ENCODE peak calls at places on chromosomes 7 and 10, in six cellular contexts. Y, M, Q, U, D and O are unnamed samples.

GRCh38 chr7:5694221-5694754 is 87.2 kb downstream of the RNF216 start:
- DNase-seq in Y (no peak), M (no peak), Q (no peak), U (no peak), D (peak), O (no peak)

GRCh38 chr7:133436014-133436428 is 183.1 kb downstream of the EXOC4 start:
- DNase-seq in Y (no peak), M (no peak), Q (no peak), U (no peak), D (no peak), O (no peak)

GRCh38 chr10:86880971-86881370 is 76.4 kb downstream of the MMRN2 start:
- DNase-seq in Y (no peak), M (no peak), Q (no peak), U (no peak), D (no peak), O (no peak)

GRCh38 chr10:4501306-4501705 is 324.7 kb upstream of the AKR1E2 start:
- DNase-seq in Y (no peak), M (no peak), Q (no peak), U (no peak), D (no peak), O (no peak)

GRCh38 chr7:28554791-28555471 is 142.6 kb downstream of the CREB5 start:
- DNase-seq in Y (no peak), M (no peak), Q (no peak), U (no peak), D (no peak), O (no peak)

GRCh38 chr7:129958643-129959479 is 6.1 kb upstream of the UBE2H start:
- DNase-seq in Y (peak), M (peak), Q (peak), U (no peak), D (peak), O (no peak)

GRCh38 chr7:44748948-44749731 is 493 bp downstream of the ZMIZ2 start:
- DNase-seq in Y (peak), M (no peak), Q (peak), U (no peak), D (no peak), O (no peak)

GRCh38 chr7:107237451-107237850 is 68.6 kb downstream of the HBP1 start:
- DNase-seq in Y (no peak), M (no peak), Q (no peak), U (no peak), D (no peak), O (no peak)

GRCh38 chr7:137880432-137880831 is 33.7 kb upstream of the DGKI start:
- DNase-seq in Y (no peak), M (no peak), Q (no peak), U (no peak), D (no peak), O (no peak)

GRCh38 chr10:112915590-112916572 is 34.2 kb upstream of the TCF7L2 start:
- DNase-seq in Y (no peak), M (peak), Q (no peak), U (no peak), D (no peak), O (no peak)

GRCh38 chr7:124800386-124800785 is 34.8 kb upstream of the GPR37 start:
- DNase-seq in Y (peak), M (no peak), Q (no peak), U (no peak), D (no peak), O (no peak)

GRCh38 chr10:71493741-71494140 is 97.0 kb downstream of the CDH23 start:
- DNase-seq in Y (no peak), M (no peak), Q (no peak), U (no peak), D (no peak), O (no peak)

GRCh38 chr10:5531558-5532230 is 6.9 kb downstream of the CALML3 start:
- DNase-seq in Y (no peak), M (no peak), Q (no peak), U (no peak), D (peak), O (no peak)

GRCh38 chr7:79504607-79505389 is 51.3 kb upstream of the MAGI2 start:
- DNase-seq in Y (peak), M (no peak), Q (no peak), U (no peak), D (no peak), O (no peak)

GRCh38 chr7:34220501-34220900 is 315.2 kb downstream of the BMPER start:
- DNase-seq in Y (no peak), M (no peak), Q (no peak), U (no peak), D (no peak), O (no peak)

GRCh38 chr10:110034596-110034995 is 26.8 kb downstream of the ADD3 start:
- DNase-seq in Y (no peak), M (no peak), Q (no peak), U (no peak), D (no peak), O (no peak)

GRCh38 chr7:91463330-91463729 is 199.1 kb downstream of the FZD1 start:
- DNase-seq in Y (no peak), M (no peak), Q (no peak), U (no peak), D (no peak), O (no peak)

GRCh38 chr7:73341877-73342276 is 13.9 kb downstream of the FKBP6 start:
- DNase-seq in Y (no peak), M (peak), Q (no peak), U (no peak), D (no peak), O (no peak)

GRCh38 chr7:158952776-158953175 is 96.4 kb downstream of the DYNC2I1 start:
- DNase-seq in Y (no peak), M (no peak), Q (no peak), U (no peak), D (no peak), O (no peak)

DNA sequence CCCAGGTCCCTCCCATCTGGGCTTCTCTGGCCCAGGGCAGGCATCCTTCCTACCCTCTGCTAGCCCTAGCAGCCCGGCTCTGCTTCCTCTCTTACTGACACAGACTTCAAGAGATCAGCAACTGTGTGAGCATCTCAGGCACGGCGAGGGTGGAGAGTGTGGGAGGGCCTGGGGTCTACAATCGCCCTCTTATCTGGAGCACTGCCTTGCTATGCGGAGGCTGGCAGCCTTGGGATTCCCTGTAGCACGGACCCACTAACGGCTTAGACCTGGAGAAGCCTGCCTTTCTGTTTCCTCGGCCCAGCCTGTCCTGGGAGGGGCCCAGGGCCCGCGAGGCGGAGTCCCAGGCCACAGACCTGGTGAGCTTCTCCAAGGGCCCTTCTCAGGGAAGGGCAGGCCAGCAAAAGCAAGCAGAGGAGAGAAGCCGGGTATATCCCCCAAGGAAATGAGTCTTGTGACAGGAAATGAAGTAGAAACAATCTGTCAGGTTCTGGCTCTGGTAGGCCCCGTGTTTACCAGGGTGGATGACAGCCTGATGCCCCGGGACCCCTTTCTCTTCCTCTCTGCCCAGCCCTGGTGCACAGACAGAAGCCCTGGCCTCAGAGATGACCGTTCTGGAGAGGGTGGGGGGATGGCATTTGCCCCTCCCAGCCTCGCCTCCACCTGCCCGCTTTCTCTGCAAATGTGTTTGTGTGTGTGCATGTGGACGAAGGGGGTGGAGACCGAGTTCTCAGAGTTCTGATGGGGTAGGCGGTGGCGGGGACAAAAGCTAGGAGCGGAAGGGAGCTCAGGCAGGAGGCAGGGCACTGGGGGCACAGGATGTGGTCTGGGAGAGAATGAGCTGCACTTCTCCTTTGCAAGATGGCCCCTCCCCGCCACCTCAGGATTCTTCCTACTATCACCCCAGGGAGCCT is 2.5 kb downstream of the LRCH4 start:
- DNase-seq in Y (peak), M (no peak), Q (peak), U (no peak), D (peak), O (no peak)
- H3K4me3 ChIP-seq in Y (no peak), M (no peak), Q (peak), U (peak), D (peak), O (no peak)

GRCh38 chr10:97320480-97321031 is 1.5 kb downstream of the FRAT1 start:
- DNase-seq in Y (peak), M (no peak), Q (peak), U (no peak), D (no peak), O (no peak)

GRCh38 chr10:97318772-97319651 is at the start of gene FRAT1:
- DNase-seq in Y (peak), M (peak), Q (peak), U (peak), D (peak), O (peak)

GRCh38 chr10:97321032-97321806 is 2.1 kb downstream of the FRAT1 start:
- DNase-seq in Y (no peak), M (no peak), Q (peak), U (no peak), D (peak), O (no peak)

GRCh38 chr10:97321807-97322195 is 2.7 kb downstream of the FRAT1 start:
- DNase-seq in Y (no peak), M (no peak), Q (no peak), U (no peak), D (no peak), O (peak)

DNA sequence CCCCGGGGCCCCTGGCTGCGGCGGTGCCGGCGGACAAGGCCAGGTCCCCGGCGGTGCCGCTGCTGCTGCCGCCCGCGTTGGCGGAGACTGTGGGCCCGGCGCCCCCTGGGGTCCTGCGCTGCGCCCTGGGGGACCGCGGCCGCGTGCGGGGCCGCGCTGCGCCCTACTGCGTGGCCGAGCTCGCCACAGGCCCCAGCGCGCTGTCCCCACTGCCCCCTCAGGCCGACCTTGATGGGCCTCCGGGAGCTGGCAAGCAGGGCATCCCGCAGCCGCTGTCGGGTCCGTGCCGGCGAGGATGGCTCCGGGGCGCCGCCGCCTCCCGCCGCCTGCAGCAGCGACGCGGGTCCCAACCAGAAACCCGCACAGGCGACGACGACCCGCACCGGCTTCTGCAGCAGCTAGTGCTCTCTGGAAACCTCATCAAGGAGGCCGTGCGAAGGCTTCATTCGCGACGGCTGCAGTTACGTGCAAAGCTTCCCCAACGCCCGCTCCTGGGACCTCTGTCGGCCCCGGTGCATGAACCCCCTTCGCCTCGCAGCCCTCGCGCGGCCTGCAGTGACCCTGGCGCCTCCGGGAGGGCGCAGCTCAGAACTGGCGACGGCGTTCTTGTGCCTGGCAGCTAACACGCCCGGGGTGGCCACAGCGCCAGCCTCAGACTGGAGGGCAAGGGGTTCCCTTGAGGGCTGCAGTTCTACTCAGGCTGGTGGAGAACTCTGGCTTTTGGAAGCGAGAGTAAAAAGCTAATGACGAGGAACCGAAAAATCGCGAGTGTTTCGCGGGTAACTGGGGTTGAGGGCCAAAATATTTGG is 804 bp downstream of the FRAT1 start:
- DNase-seq in Y (peak), M (no peak), Q (peak), U (no peak), D (peak), O (peak)
- TF ChIP-seq CTCF in Y (peak), M (no peak), Q (no peak), U (peak), D (no peak), O (peak)

DNA sequence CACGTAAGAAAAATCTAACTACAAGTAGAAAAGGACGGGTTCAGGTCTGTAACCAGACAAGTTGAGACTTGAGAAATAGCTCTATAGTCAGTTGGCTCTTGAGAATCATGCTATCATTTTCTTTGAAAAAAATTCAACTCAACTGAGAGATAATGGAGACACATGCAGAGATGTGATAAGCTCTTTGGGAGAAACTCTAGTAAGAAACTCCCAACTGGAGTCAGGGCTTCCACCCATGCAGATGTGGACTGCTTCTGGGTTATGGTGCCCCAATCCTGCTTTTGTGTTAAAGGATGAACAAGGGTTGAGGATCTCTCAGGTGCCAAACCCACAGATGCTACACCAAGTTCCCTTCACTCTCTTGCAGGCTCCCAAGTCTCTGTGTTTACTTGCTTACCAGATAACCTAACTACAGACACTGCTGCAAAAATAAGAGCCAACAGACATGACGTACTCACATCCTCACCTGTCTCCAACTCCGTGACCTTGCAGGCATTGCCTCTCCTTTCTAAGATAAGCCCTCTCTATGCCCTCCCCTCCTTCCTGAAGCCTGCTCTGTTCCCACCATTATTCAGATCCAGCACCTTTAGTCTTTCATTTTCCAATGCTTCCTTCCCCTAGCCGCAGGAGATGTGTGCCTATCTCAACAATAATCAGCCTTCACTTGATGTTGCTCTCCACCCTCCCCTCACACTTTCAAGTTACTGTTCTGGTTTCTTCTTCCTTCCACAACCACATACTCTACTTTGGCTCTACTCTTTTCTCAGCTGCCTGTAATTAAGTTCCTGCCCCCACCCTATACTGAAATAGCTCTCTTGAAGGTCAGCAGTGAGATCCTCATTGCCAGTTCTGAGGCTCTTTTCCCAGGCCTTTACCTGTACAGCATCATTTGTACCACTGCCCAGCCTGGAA is 130.0 kb downstream of the ICA1 start:
- DNase-seq in Y (no peak), M (no peak), Q (no peak), U (no peak), D (no peak), O (no peak)
- H3K27ac ChIP-seq in Y (no peak), M (no peak), Q (no peak), U (no peak), D (no peak), O (no peak)

GRCh38 chr7:121531175-121532070 is 135.3 kb upstream of the FAM3C start:
- DNase-seq in Y (no peak), M (no peak), Q (no peak), U (no peak), D (no peak), O (no peak)

GRCh38 chr7:121529003-121529402 is 132.9 kb upstream of the FAM3C start:
- DNase-seq in Y (no peak), M (no peak), Q (no peak), U (no peak), D (no peak), O (no peak)

GRCh38 chr7:121525155-121525819 is 129.2 kb upstream of the FAM3C start:
- DNase-seq in Y (no peak), M (no peak), Q (no peak), U (no peak), D (peak), O (no peak)

GRCh38 chr7:121530251-121531174 is 134.4 kb upstream of the FAM3C start:
- DNase-seq in Y (no peak), M (peak), Q (peak), U (no peak), D (no peak), O (no peak)
- H3K4me3 ChIP-seq in Y (no peak), M (no peak), Q (no peak), U (no peak), D (no peak), O (no peak)

DNA sequence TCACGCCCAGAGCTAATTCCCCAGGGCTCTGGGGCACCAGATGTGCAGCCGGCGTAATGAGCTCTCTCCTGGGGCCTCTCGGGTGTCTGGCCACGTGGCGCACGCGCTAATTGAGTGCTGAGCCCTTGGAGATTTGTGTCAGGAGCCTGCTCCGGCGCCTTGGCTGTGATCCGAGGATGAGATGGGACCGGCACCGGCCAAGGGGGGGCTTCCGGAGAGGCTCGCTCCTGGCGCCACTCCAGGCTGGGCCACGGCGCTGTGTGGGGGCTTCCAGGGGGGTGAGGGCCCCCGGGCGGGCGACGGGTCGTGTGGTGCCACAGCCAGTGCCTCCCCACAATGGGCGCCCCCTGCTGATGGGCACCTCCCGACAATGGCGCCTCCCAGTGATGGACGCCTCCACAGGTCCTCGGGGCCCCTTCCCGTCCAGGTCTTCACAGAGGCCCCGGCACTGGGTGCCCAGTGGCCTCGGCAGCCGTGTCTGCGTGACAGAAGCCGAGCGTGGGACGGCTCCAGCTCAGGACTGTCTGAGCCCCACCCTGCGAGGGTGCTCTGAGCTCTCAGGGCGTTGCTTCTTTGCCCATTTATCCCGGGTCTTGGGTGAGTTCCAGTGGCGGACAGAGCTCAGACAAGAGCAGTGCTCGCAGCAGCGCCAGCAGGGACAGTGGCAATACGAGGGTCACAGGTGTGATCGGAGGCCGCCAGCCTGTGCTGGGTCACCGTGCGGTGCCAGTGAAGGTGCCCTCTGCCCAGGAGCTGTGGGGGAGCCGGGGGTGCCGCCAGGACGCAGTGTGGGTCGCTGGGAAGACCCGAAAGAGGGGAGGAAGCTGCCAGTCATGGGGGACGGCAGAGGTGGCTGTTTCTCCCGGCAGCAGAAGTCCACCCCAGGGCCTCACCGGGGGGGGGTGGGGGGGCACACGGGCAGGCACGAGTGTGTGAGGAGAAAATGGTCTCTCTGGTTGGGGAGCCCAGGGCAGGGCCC is 8.2 kb upstream of the NKX6-2 start:
- DNase-seq in Y (no peak), M (no peak), Q (no peak), U (no peak), D (no peak), O (no peak)
- TF ChIP-seq CTCF in Y (no peak), M (peak), Q (no peak), U (no peak), D (no peak), O (no peak)

DNA sequence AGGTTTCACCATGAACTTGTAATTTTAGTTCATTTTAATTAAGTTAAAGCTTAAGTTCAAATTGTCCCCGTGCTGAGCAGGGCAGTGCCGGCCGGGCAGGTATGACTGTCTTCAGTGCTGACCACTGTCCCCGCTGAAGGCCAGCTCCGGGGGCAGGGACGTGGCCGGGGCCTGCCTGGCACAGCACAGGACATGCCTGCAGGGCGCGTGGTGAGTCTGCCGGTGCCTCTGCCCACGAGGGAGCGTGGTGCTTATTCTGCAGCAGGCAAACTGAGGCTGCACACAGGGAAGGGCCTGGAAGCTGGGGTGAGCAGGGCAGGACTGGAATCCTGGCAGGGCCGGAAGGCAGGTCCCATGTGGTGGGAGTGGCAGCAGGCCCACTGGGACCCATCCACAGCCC is 9.8 kb downstream of the MICALL2 start:
- DNase-seq in Y (no peak), M (no peak), Q (no peak), U (no peak), D (no peak), O (no peak)
- H3K27ac ChIP-seq in Y (no peak), M (no peak), Q (no peak), U (no peak), D (peak), O (no peak)

DNA sequence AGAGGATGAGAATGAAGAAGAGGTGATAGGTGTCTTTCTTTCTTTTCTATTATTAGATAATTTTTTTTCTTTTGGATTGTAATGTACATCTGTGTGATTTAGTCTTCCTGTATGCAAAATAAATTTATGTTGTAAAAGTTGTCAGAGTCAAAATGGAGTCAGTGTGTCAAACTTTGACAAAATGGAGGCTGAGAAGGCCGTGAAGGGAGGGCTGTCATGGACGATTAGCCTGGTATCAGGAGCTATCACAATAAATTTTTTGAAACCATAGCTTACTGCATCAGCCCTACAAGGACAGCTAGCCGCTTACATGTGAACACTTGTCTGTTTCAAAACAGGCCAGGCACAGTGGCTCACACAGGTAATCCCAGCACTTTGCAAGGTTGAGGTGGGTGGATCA is 67.6 kb downstream of the EXOC6 start:
- DNase-seq in Y (no peak), M (no peak), Q (no peak), U (no peak), D (no peak), O (no peak)
- H3K4me3 ChIP-seq in Y (no peak), M (no peak), Q (no peak), U (no peak), D (no peak), O (no peak)